ENCODE peak calls at places on chromosomes 13 and 19, in six cellular contexts. One of them, this sample, is unnamed.

GRCh38 chr19:48715276-48715675 is 4.2 kb downstream of the MAMSTR start:
- DNase-seq in fibroblast of lung: no peak
- DNase-seq in mucosa of descending colon: no peak
- DNase-seq in lower leg skin: no peak
- DNase-seq in CD8-positive, alpha-beta T cell: no peak
- DNase-seq in A673: no peak
- DNase-seq in this sample: no peak

GRCh38 chr13:100510208-100510997 is 78.2 kb downstream of the GGACT start:
- DNase-seq in A673: no peak
- DNase-seq in lower leg skin: no peak
- DNase-seq in mucosa of descending colon: no peak
- DNase-seq in fibroblast of lung: no peak
- DNase-seq in CD8-positive, alpha-beta T cell: no peak
- DNase-seq in this sample: no peak

GRCh38 chr19:45901432-45901903 is 945 bp downstream of the MYPOP start:
- DNase-seq in lower leg skin: peak
- DNase-seq in fibroblast of lung: peak
- DNase-seq in CD8-positive, alpha-beta T cell: peak
- DNase-seq in A673: peak
- DNase-seq in mucosa of descending colon: no peak
- DNase-seq in this sample: peak

GRCh38 chr19:10270616-10271394 is at the start of gene ICAM1:
- DNase-seq in lower leg skin: peak
- DNase-seq in mucosa of descending colon: peak
- DNase-seq in fibroblast of lung: peak
- DNase-seq in CD8-positive, alpha-beta T cell: peak
- DNase-seq in A673: no peak
- DNase-seq in this sample: peak

GRCh38 chr19:10672529-10673150 is 18.5 kb downstream of the ILF3 start:
- DNase-seq in fibroblast of lung: no peak
- DNase-seq in CD8-positive, alpha-beta T cell: no peak
- DNase-seq in mucosa of descending colon: no peak
- DNase-seq in lower leg skin: no peak
- DNase-seq in A673: no peak
- DNase-seq in this sample: no peak

GRCh38 chr19:11887247-11887617 is 350 bp upstream of the ZNF69 start:
- DNase-seq in fibroblast of lung: peak
- DNase-seq in CD8-positive, alpha-beta T cell: no peak
- DNase-seq in A673: peak
- DNase-seq in mucosa of descending colon: no peak
- DNase-seq in lower leg skin: no peak
- DNase-seq in this sample: no peak

GRCh38 chr19:3129112-3129511 is 6.7 kb upstream of the GNA15 start:
- DNase-seq in A673: peak
- DNase-seq in lower leg skin: no peak
- DNase-seq in CD8-positive, alpha-beta T cell: no peak
- DNase-seq in fibroblast of lung: peak
- DNase-seq in mucosa of descending colon: no peak
- DNase-seq in this sample: peak

GRCh38 chr13:60227168-60227567 is 63.4 kb upstream of the DIAPH3 start:
- DNase-seq in CD8-positive, alpha-beta T cell: no peak
- DNase-seq in A673: no peak
- DNase-seq in mucosa of descending colon: no peak
- DNase-seq in lower leg skin: no peak
- DNase-seq in fibroblast of lung: peak
- DNase-seq in this sample: no peak

GRCh38 chr13:62556973-62557372 is 1141.3 kb upstream of the PCDH20 start:
- DNase-seq in lower leg skin: no peak
- DNase-seq in A673: no peak
- DNase-seq in fibroblast of lung: no peak
- DNase-seq in mucosa of descending colon: no peak
- DNase-seq in CD8-positive, alpha-beta T cell: no peak
- DNase-seq in this sample: no peak

GRCh38 chr13:94387047-94387446 is 92.4 kb downstream of the DCT start:
- DNase-seq in A673: no peak
- DNase-seq in CD8-positive, alpha-beta T cell: no peak
- DNase-seq in fibroblast of lung: no peak
- DNase-seq in mucosa of descending colon: no peak
- DNase-seq in lower leg skin: no peak
- DNase-seq in this sample: no peak

GRCh38 chr19:15113245-15114152 is 6.3 kb downstream of the SYDE1 start:
- DNase-seq in lower leg skin: no peak
- DNase-seq in A673: peak
- DNase-seq in CD8-positive, alpha-beta T cell: no peak
- DNase-seq in fibroblast of lung: no peak
- DNase-seq in mucosa of descending colon: no peak
- DNase-seq in this sample: no peak

GRCh38 chr13:96104516-96104915 is 14.6 kb downstream of the HS6ST3 start:
- DNase-seq in mucosa of descending colon: no peak
- DNase-seq in CD8-positive, alpha-beta T cell: no peak
- DNase-seq in lower leg skin: no peak
- DNase-seq in A673: no peak
- DNase-seq in fibroblast of lung: no peak
- DNase-seq in this sample: no peak

GRCh38 chr19:27750697-27751391 is 1462.1 kb downstream of the UQCRFS1 start:
- DNase-seq in mucosa of descending colon: no peak
- DNase-seq in fibroblast of lung: no peak
- DNase-seq in lower leg skin: peak
- DNase-seq in A673: no peak
- DNase-seq in CD8-positive, alpha-beta T cell: no peak
- DNase-seq in this sample: no peak

GRCh38 chr13:23505007-23505406 is 65.2 kb upstream of the TNFRSF19 start:
- DNase-seq in CD8-positive, alpha-beta T cell: no peak
- DNase-seq in A673: no peak
- DNase-seq in fibroblast of lung: peak
- DNase-seq in mucosa of descending colon: no peak
- DNase-seq in lower leg skin: no peak
- DNase-seq in this sample: peak

GRCh38 chr19:46015961-46016425 is 6.9 kb downstream of the PGLYRP1 start:
- DNase-seq in fibroblast of lung: no peak
- DNase-seq in A673: peak
- DNase-seq in mucosa of descending colon: peak
- DNase-seq in lower leg skin: no peak
- DNase-seq in CD8-positive, alpha-beta T cell: peak
- DNase-seq in this sample: no peak

GRCh38 chr13:46126552-46127171 is 21.8 kb upstream of the CPB2 start:
- DNase-seq in lower leg skin: peak
- DNase-seq in CD8-positive, alpha-beta T cell: peak
- DNase-seq in A673: peak
- DNase-seq in mucosa of descending colon: peak
- DNase-seq in fibroblast of lung: peak
- DNase-seq in this sample: peak

GRCh38 chr13:114325729-114326128 is 11.4 kb downstream of the CHAMP1 start:
- DNase-seq in mucosa of descending colon: no peak
- DNase-seq in A673: no peak
- DNase-seq in fibroblast of lung: no peak
- DNase-seq in CD8-positive, alpha-beta T cell: no peak
- DNase-seq in lower leg skin: no peak
- DNase-seq in this sample: no peak

GRCh38 chr19:28170066-28170465 is 1042.9 kb downstream of the UQCRFS1 start:
- DNase-seq in mucosa of descending colon: no peak
- DNase-seq in fibroblast of lung: no peak
- DNase-seq in lower leg skin: no peak
- DNase-seq in CD8-positive, alpha-beta T cell: no peak
- DNase-seq in A673: no peak
- DNase-seq in this sample: no peak

GRCh38 chr19:58569943-58570670 is 3.0 kb downstream of the MZF1 start:
- DNase-seq in mucosa of descending colon: peak
- DNase-seq in fibroblast of lung: no peak
- DNase-seq in A673: no peak
- DNase-seq in lower leg skin: peak
- DNase-seq in CD8-positive, alpha-beta T cell: peak
- DNase-seq in this sample: no peak

GRCh38 chr19:38494379-38494778 is 60.9 kb downstream of the RYR1 start:
- DNase-seq in mucosa of descending colon: no peak
- DNase-seq in lower leg skin: no peak
- DNase-seq in CD8-positive, alpha-beta T cell: no peak
- DNase-seq in A673: no peak
- DNase-seq in fibroblast of lung: no peak
- DNase-seq in this sample: no peak

GRCh38 chr19:2095338-2095938 is 688 bp downstream of the MOB3A start:
- DNase-seq in A673: no peak
- DNase-seq in mucosa of descending colon: peak
- DNase-seq in lower leg skin: no peak
- DNase-seq in CD8-positive, alpha-beta T cell: peak
- DNase-seq in fibroblast of lung: no peak
- DNase-seq in this sample: no peak

GRCh38 chr19:23527797-23528196 is 132.5 kb upstream of the ZNF91 start:
- DNase-seq in fibroblast of lung: no peak
- DNase-seq in CD8-positive, alpha-beta T cell: no peak
- DNase-seq in mucosa of descending colon: no peak
- DNase-seq in lower leg skin: no peak
- DNase-seq in A673: no peak
- DNase-seq in this sample: no peak

GRCh38 chr19:18594096-18594823 is 5.7 kb downstream of the REX1BD start:
- DNase-seq in A673: peak
- DNase-seq in CD8-positive, alpha-beta T cell: peak
- DNase-seq in mucosa of descending colon: peak
- DNase-seq in fibroblast of lung: peak
- DNase-seq in lower leg skin: peak
- DNase-seq in this sample: peak

GRCh38 chr19:12708641-12709040 is 12.2 kb upstream of the FBXW9 start:
- DNase-seq in mucosa of descending colon: no peak
- DNase-seq in A673: no peak
- DNase-seq in CD8-positive, alpha-beta T cell: no peak
- DNase-seq in lower leg skin: no peak
- DNase-seq in fibroblast of lung: no peak
- DNase-seq in this sample: no peak

GRCh38 chr19:47122359-47123335 is 8.0 kb upstream of the SAE1 start:
- DNase-seq in mucosa of descending colon: no peak
- DNase-seq in fibroblast of lung: peak
- DNase-seq in CD8-positive, alpha-beta T cell: no peak
- DNase-seq in lower leg skin: no peak
- DNase-seq in A673: no peak
- DNase-seq in this sample: peak

GRCh38 chr19:53432088-53432661 is 391 bp downstream of the ZNF761 start:
- DNase-seq in A673: peak
- DNase-seq in CD8-positive, alpha-beta T cell: no peak
- DNase-seq in fibroblast of lung: peak
- DNase-seq in lower leg skin: peak
- DNase-seq in mucosa of descending colon: peak
- DNase-seq in this sample: no peak

GRCh38 chr13:23069571-23069970 is 111.2 kb upstream of the SGCG start:
- DNase-seq in mucosa of descending colon: no peak
- DNase-seq in lower leg skin: no peak
- DNase-seq in CD8-positive, alpha-beta T cell: no peak
- DNase-seq in A673: no peak
- DNase-seq in fibroblast of lung: peak
- DNase-seq in this sample: no peak

DNA sequence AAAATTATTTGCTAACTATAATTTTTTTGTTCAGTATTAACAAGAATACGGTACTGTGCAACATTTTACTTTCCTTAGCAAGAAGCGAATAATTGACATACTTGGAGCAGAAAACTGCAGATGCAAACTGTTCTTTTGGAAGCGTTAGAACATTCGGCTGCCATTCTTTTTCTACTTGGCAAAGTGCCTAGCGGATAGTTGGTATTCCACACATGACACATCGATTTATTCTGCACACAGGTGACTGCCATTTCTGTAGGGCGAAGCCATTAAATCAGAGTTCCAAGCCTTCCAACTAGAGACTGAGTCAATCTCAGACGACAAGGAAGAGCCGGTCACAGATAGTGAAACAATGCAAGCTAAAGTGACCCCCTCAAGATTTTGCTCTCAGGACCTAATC is 117.4 kb downstream of the TRPC4 start:
- DNase-seq in mucosa of descending colon: no peak
- DNase-seq in fibroblast of lung: peak
- DNase-seq in CD8-positive, alpha-beta T cell: no peak
- DNase-seq in lower leg skin: no peak
- DNase-seq in A673: no peak
- DNase-seq in this sample: no peak
- H3K4me3 ChIP-seq in mucosa of descending colon: no peak
- H3K4me3 ChIP-seq in fibroblast of lung: no peak
- H3K4me3 ChIP-seq in CD8-positive, alpha-beta T cell: no peak
- H3K4me3 ChIP-seq in lower leg skin: no peak
- H3K4me3 ChIP-seq in A673: no peak
- H3K4me3 ChIP-seq in this sample: no peak

DNA sequence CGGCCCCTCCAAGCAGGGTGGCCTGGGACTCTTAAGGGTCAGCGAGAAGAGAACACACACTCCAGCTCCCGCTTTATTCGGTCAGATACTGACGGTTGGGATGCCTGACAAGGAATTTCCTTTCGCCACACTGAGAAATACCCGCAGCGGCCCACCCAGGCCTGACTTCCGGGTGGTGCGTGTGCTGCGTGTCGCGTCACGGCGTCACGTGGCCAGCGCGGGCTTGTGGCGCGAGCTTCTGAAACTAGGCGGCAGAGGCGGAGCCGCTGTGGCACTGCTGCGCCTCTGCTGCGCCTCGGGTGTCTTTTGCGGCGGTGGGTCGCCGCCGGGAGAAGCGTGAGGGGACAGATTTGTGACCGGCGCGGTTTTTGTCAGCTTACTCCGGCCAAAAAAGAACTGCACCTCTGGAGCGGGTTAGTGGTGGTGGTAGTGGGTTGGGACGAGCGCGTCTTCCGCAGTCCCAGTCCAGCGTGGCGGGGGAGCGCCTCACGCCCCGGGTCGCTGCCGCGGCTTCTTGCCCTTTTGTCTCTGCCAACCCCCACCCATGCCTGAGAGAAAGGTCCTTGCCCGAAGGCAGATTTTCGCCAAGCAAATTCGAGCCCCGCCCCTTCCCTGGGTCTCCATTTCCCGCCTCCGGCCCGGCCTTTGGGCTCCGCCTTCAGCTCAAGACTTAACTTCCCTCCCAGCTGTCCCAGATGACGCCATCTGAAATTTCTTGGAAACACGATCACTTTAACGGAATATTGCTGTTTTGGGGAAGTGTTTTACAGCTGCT is at the start of the genes BRCA2 and ZAR1L:
- DNase-seq in A673: peak
- DNase-seq in CD8-positive, alpha-beta T cell: peak
- DNase-seq in mucosa of descending colon: peak
- DNase-seq in lower leg skin: peak
- DNase-seq in fibroblast of lung: peak
- DNase-seq in this sample: peak
- TF ChIP-seq CTCF in A673: no peak
- TF ChIP-seq CTCF in CD8-positive, alpha-beta T cell: no peak
- TF ChIP-seq CTCF in mucosa of descending colon: no peak
- TF ChIP-seq CTCF in lower leg skin: no peak
- TF ChIP-seq CTCF in fibroblast of lung: no peak
- TF ChIP-seq CTCF in this sample: no peak

DNA sequence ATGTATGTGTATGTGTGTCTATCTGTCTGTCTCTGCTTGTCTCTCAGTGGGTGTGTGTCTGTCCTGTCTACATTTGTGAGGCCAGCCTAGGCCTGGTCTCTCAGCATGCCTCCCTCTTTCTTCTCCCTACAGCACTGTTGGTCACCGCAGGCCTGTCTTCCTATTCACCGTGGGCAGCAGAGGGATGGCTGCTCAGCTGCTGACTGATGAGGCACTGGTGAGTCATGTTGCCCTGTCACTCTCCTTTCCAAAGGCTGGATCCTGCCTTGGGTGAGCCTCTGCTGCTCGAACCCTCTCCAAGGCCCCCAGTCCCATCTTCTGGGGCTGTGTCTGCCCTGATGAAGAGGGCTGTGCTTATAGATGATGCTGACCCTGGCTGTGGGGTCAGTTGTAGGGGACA is 6.3 kb downstream of the ZNF71 start:
- DNase-seq in mucosa of descending colon: no peak
- DNase-seq in lower leg skin: no peak
- DNase-seq in fibroblast of lung: peak
- DNase-seq in CD8-positive, alpha-beta T cell: no peak
- DNase-seq in A673: no peak
- DNase-seq in this sample: no peak
- H3K4me3 ChIP-seq in mucosa of descending colon: no peak
- H3K4me3 ChIP-seq in lower leg skin: no peak
- H3K4me3 ChIP-seq in fibroblast of lung: no peak
- H3K4me3 ChIP-seq in CD8-positive, alpha-beta T cell: no peak
- H3K4me3 ChIP-seq in A673: no peak
- H3K4me3 ChIP-seq in this sample: no peak

GRCh38 chr13:107866666-107867623 is 348.4 kb downstream of the LIG4 start:
- DNase-seq in fibroblast of lung: peak
- DNase-seq in CD8-positive, alpha-beta T cell: no peak
- DNase-seq in mucosa of descending colon: no peak
- DNase-seq in A673: peak
- DNase-seq in lower leg skin: no peak
- DNase-seq in this sample: peak
- TF ChIP-seq CTCF in fibroblast of lung: no peak
- TF ChIP-seq CTCF in CD8-positive, alpha-beta T cell: no peak
- TF ChIP-seq CTCF in mucosa of descending colon: no peak
- TF ChIP-seq CTCF in A673: no peak
- TF ChIP-seq CTCF in lower leg skin: no peak
- TF ChIP-seq CTCF in this sample: no peak